ENCODE peak calls at places on chromosomes 6 and 20, in four cellular contexts. Y, B, T and W are unnamed samples.

GRCh38 chr20:610130-611046 is at the start of gene TCF15:
- DNase-seq in Y (no peak), B (no peak), T (no peak), W (no peak)

GRCh38 chr6:43878823-43879495 is 108.9 kb downstream of the VEGFA start:
- DNase-seq in Y (no peak), B (no peak), T (no peak), W (no peak)

GRCh38 chr20:2751868-2752630 is 48.4 kb downstream of the CPXM1 start:
- DNase-seq in Y (no peak), B (no peak), T (peak; percentile 44), W (no peak)

GRCh38 chr20:53891306-53891894 is 179.0 kb downstream of the BCAS1 start:
- DNase-seq in Y (no peak), B (no peak), T (no peak), W (no peak)

GRCh38 chr20:38590682-38591483 is 9.9 kb downstream of the ADIG start:
- DNase-seq in Y (no peak), B (no peak), T (no peak), W (no peak)

GRCh38 chr6:129102741-129103140 is 219.8 kb downstream of the LAMA2 start:
- DNase-seq in Y (no peak), B (no peak), T (no peak), W (no peak)

GRCh38 chr20:8476023-8476422 is 344.0 kb downstream of the PLCB1 start:
- DNase-seq in Y (no peak), B (no peak), T (no peak), W (no peak)

GRCh38 chr6:112270756-112271155 is 16.4 kb upstream of the LAMA4 start:
- DNase-seq in Y (no peak), B (no peak), T (no peak), W (no peak)

GRCh38 chr6:75023634-75024033 is 182.2 kb downstream of the COL12A1 start:
- DNase-seq in Y (no peak), B (no peak), T (no peak), W (no peak)

GRCh38 chr20:15613530-15613929 is 959.7 kb downstream of the KIF16B start:
- DNase-seq in Y (no peak), B (no peak), T (no peak), W (no peak)

GRCh38 chr20:41524980-41525613 is 93.1 kb downstream of the CHD6 start:
- DNase-seq in Y (no peak), B (no peak), T (no peak), W (no peak)

GRCh38 chr6:41181566-41181965 is 18.6 kb upstream of the TREM2 start:
- DNase-seq in Y (no peak), B (no peak), T (no peak), W (no peak)

GRCh38 chr6:106608080-106608668 is 21.1 kb downstream of the RTN4IP1 start:
- DNase-seq in Y (no peak), B (no peak), T (peak; percentile 14), W (no peak)

GRCh38 chr20:47934761-47935160 is 149.5 kb upstream of the SULF2 start:
- DNase-seq in Y (no peak), B (no peak), T (no peak), W (no peak)

GRCh38 chr6:28081486-28081751 is 1.1 kb downstream of the ZNF165 start:
- DNase-seq in Y (no peak), B (no peak), T (peak; percentile 26), W (no peak)

GRCh38 chr20:39885975-39886649 is 802.9 kb downstream of the MAFB start:
- DNase-seq in Y (no peak), B (no peak), T (no peak), W (no peak)

GRCh38 chr20:22775671-22776139 is 191.3 kb upstream of the FOXA2 start:
- DNase-seq in Y (no peak), B (no peak), T (no peak), W (no peak)